ENCODE peak calls at places on chromosomes 11 and 22, in eight cellular contexts. R is AG09319; Q is NCI-H1930; J is NCI-H1105; B is activated CD4-positive, alpha-beta T cell treated with anti-CD3 and anti-CD28 coated beads, Interleukin-2, amount 50 U/mL, for 48 hours; L is aorta; N is astrocyte of the hippocampus; A is astrocyte. I is an unnamed sample.

GRCh38 chr11:60987577-60988277 is 16.2 kb downstream of the CD6 start:
- DNase-seq in R (no peak), Q (no peak), A (no peak), J (no peak), L (no peak), N (no peak), B (peak), I (no peak)

GRCh38 chr22:46084943-46085830 is 65.1 kb upstream of the PPARA start:
- DNase-seq in B (no peak), N (peak), R (peak), Q (no peak), A (peak), J (no peak), L (peak), I (peak)

GRCh38 chr11:93521086-93521485 is 22.1 kb downstream of the SMCO4 start:
- DNase-seq in A (no peak), R (no peak), L (no peak), Q (no peak), B (no peak), N (no peak), J (no peak), I (no peak)

GRCh38 chr11:2328040-2328439 is 26.2 kb downstream of the TSPAN32 start:
- DNase-seq in R (no peak), B (no peak), L (peak), J (no peak), A (no peak), Q (no peak), N (no peak), I (no peak)

GRCh38 chr11:2314525-2315394 is 12.9 kb downstream of the TSPAN32 start:
- DNase-seq in L (peak), A (peak), B (no peak), J (peak), Q (no peak), N (peak), R (peak), I (peak)

GRCh38 chr11:61480936-61481335 is 27.6 kb upstream of the LRRC10B start:
- DNase-seq in B (no peak), L (no peak), N (peak), A (no peak), J (peak), Q (peak), R (no peak), I (no peak)

GRCh38 chr22:46238541-46238940 is 11.6 kb downstream of the CDPF1 start:
- DNase-seq in B (no peak), J (no peak), Q (no peak), R (no peak), A (no peak), N (no peak), L (no peak), I (no peak)

GRCh38 chr11:129484068-129484467 is 108.4 kb downstream of the BARX2 start:
- DNase-seq in L (no peak), R (no peak), A (no peak), N (no peak), J (no peak), B (no peak), Q (no peak), I (no peak)

GRCh38 chr22:16824718-16825687 is at the start of gene XKR3:
- DNase-seq in N (no peak), L (no peak), B (no peak), R (no peak), J (no peak), Q (no peak), A (no peak), I (no peak)

GRCh38 chr11:78961938-78962701 is 387.5 kb upstream of the NARS2 start:
- DNase-seq in B (peak), L (no peak), N (peak), J (peak), A (peak), Q (peak), R (no peak), I (no peak)